ENCODE peak calls at places on chromosomes 11 and 22, in nine cellular contexts. S is DND-41, G is uterus, C is AG04450, R is mammary epithelial cell, O is cardiac fibroblast, K is transverse colon, A is NB4, U is IMR-90. L is an unnamed sample.

GRCh38 chr22:50621491-50621880 is 6.5 kb downstream of the ARSA start:
- DNase-seq in S (peak), G (no peak), C (no peak), R (peak), O (no peak), K (peak), A (peak), U (no peak), L (no peak)

GRCh38 chr11:43709689-43710088 is 29.2 kb downstream of the HSD17B12 start:
- DNase-seq in S (no peak), G (no peak), C (no peak), R (no peak), O (no peak), K (no peak), A (no peak), U (no peak), L (no peak)

GRCh38 chr11:19368726-19369364 is 128.1 kb upstream of the E2F8 start:
- DNase-seq in S (no peak), G (no peak), C (no peak), R (no peak), O (peak), K (no peak), A (peak), U (no peak), L (peak)

GRCh38 chr11:27263046-27263445 is 100.0 kb downstream of the CCDC34 start:
- DNase-seq in S (no peak), G (no peak), C (no peak), R (no peak), O (no peak), K (no peak), A (no peak), U (no peak), L (no peak)

GRCh38 chr11:120306519-120307242 is 18.4 kb upstream of the TLCD5 start:
- DNase-seq in S (no peak), G (no peak), C (peak), R (peak), O (peak), K (peak), A (peak), U (peak), L (peak)

GRCh38 chr11:16738949-16739262 is 459 bp downstream of the C11orf58 start:
- DNase-seq in S (no peak), G (no peak), C (no peak), R (no peak), O (no peak), K (no peak), A (no peak), U (no peak), L (no peak)

GRCh38 chr11:63459586-63459985 is 31.4 kb downstream of the PLAAT5 start:
- DNase-seq in S (no peak), G (no peak), C (no peak), R (no peak), O (no peak), K (no peak), A (no peak), U (no peak), L (peak)

GRCh38 chr11:11789735-11790369 is 51.9 kb upstream of the USP47 start:
- DNase-seq in S (peak), G (no peak), C (no peak), R (no peak), O (peak), K (no peak), A (peak), U (peak), L (peak)

GRCh38 chr11:117385471-117385870 is 57.8 kb downstream of the CEP164 start:
- DNase-seq in S (no peak), G (no peak), C (no peak), R (no peak), O (no peak), K (no peak), A (no peak), U (no peak), L (no peak)

GRCh38 chr11:99548264-99548663 is 527.5 kb downstream of the CNTN5 start:
- DNase-seq in S (no peak), G (no peak), C (no peak), R (no peak), O (peak), K (no peak), A (peak), U (peak), L (no peak)

GRCh38 chr11:111718436-111719325 is 47.5 kb downstream of the PPP2R1B start:
- DNase-seq in S (no peak), G (no peak), C (no peak), R (peak), O (peak), K (peak), A (no peak), U (peak), L (peak)

GRCh38 chr22:50146440-50147228 is 23.9 kb upstream of the PANX2 start:
- DNase-seq in S (no peak), G (peak), C (peak), R (peak), O (peak), K (peak), A (peak), U (peak), L (peak)

GRCh38 chr11:94151903-94152677 is 23.4 kb downstream of the PANX1 start:
- DNase-seq in S (no peak), G (no peak), C (no peak), R (peak), O (peak), K (no peak), A (peak), U (peak), L (peak)

GRCh38 chr22:47836957-47837356 is 1074.5 kb downstream of the TBC1D22A start:
- DNase-seq in S (no peak), G (no peak), C (no peak), R (no peak), O (peak), K (no peak), A (no peak), U (no peak), L (no peak)

GRCh38 chr11:127805771-127806170 is 781.6 kb downstream of the ETS1 start:
- DNase-seq in S (no peak), G (no peak), C (no peak), R (no peak), O (no peak), K (no peak), A (no peak), U (no peak), L (no peak)

GRCh38 chr22:45888221-45889092 is 88.5 kb downstream of the WNT7B start:
- DNase-seq in S (no peak), G (no peak), C (no peak), R (no peak), O (no peak), K (no peak), A (no peak), U (no peak), L (no peak)

GRCh38 chr11:7600205-7600775 is 73.0 kb downstream of the CYB5R2 start:
- DNase-seq in S (no peak), G (no peak), C (peak), R (peak), O (peak), K (peak), A (peak), U (peak), L (no peak)

GRCh38 chr11:83493918-83494317 is 207.8 kb upstream of the CCDC90B start:
- DNase-seq in S (no peak), G (no peak), C (no peak), R (no peak), O (no peak), K (no peak), A (no peak), U (no peak), L (no peak)

GRCh38 chr11:69027704-69028372 is 14.8 kb upstream of the MRGPRF start:
- DNase-seq in S (no peak), G (no peak), C (no peak), R (no peak), O (no peak), K (no peak), A (peak), U (peak), L (no peak)

GRCh38 chr11:13019313-13019712 is 10.2 kb downstream of the RASSF10 start:
- DNase-seq in S (no peak), G (no peak), C (no peak), R (no peak), O (no peak), K (no peak), A (no peak), U (no peak), L (no peak)

GRCh38 chr22:47465809-47466208 is 703.4 kb downstream of the TBC1D22A start:
- DNase-seq in S (no peak), G (no peak), C (no peak), R (no peak), O (no peak), K (no peak), A (no peak), U (no peak), L (no peak)

GRCh38 chr22:24189249-24190158 is 8.2 kb downstream of the SUSD2 start:
- DNase-seq in S (peak), G (peak), C (peak), R (peak), O (peak), K (peak), A (peak), U (peak), L (peak)

GRCh38 chr22:47279337-47279736 is 516.9 kb downstream of the TBC1D22A start:
- DNase-seq in S (no peak), G (no peak), C (no peak), R (no peak), O (no peak), K (no peak), A (no peak), U (no peak), L (no peak)

GRCh38 chr11:31601635-31602282 is 92.2 kb downstream of the ELP4 start:
- DNase-seq in S (no peak), G (no peak), C (no peak), R (no peak), O (no peak), K (no peak), A (no peak), U (no peak), L (no peak)

GRCh38 chr22:26484360-26484706 is 656 bp downstream of the SRRD start:
- DNase-seq in S (no peak), G (no peak), C (no peak), R (no peak), O (no peak), K (no peak), A (no peak), U (peak), L (no peak)

GRCh38 chr11:102546923-102547471 is 16.4 kb upstream of the MMP7 start:
- DNase-seq in S (no peak), G (no peak), C (no peak), R (no peak), O (no peak), K (no peak), A (peak), U (no peak), L (no peak)

GRCh38 chr22:31526275-31526674 is 29.9 kb downstream of the SFI1 start:
- DNase-seq in S (no peak), G (no peak), C (no peak), R (no peak), O (no peak), K (no peak), A (no peak), U (no peak), L (no peak)

GRCh38 chr22:36765131-36765942 is 10.6 kb downstream of the IFT27 start:
- DNase-seq in S (no peak), G (no peak), C (no peak), R (no peak), O (no peak), K (no peak), A (no peak), U (no peak), L (no peak)

GRCh38 chr11:104803770-104804169 is 94.5 kb downstream of the CASP12 start:
- DNase-seq in S (no peak), G (no peak), C (no peak), R (no peak), O (no peak), K (no peak), A (peak), U (no peak), L (no peak)

GRCh38 chr11:125091877-125092664 is 19.4 kb downstream of the TMEM218 start:
- DNase-seq in S (no peak), G (no peak), C (no peak), R (no peak), O (no peak), K (no peak), A (no peak), U (no peak), L (no peak)

GRCh38 chr11:8810331-8811301 is 100.4 kb upstream of the AKIP1 start:
- DNase-seq in S (no peak), G (peak), C (peak), R (peak), O (peak), K (peak), A (no peak), U (peak), L (peak)

GRCh38 chr11:132644511-132644910 is 887.8 kb downstream of the OPCML start:
- DNase-seq in S (no peak), G (no peak), C (no peak), R (no peak), O (no peak), K (no peak), A (no peak), U (no peak), L (no peak)

GRCh38 chr11:73215191-73216134 is 2.6 kb upstream of the P2RY2 start:
- DNase-seq in S (no peak), G (no peak), C (no peak), R (no peak), O (no peak), K (no peak), A (peak), U (no peak), L (no peak)

GRCh38 chr11:35525501-35526175 is at the start of gene PAMR1:
- DNase-seq in S (peak), G (peak), C (peak), R (peak), O (peak), K (peak), A (no peak), U (peak), L (peak)

GRCh38 chr11:45774023-45774655 is 30.8 kb upstream of the SLC35C1 start:
- DNase-seq in S (no peak), G (no peak), C (no peak), R (no peak), O (no peak), K (no peak), A (no peak), U (no peak), L (no peak)

GRCh38 chr11:64882243-64882642 is 3.8 kb upstream of the EHD1 start:
- DNase-seq in S (no peak), G (no peak), C (no peak), R (no peak), O (no peak), K (no peak), A (no peak), U (no peak), L (no peak)

GRCh38 chr22:36238348-36239149 is 778 bp downstream of the APOL2 start:
- DNase-seq in S (peak), G (no peak), C (no peak), R (no peak), O (peak), K (peak), A (peak), U (no peak), L (no peak)

GRCh38 chr11:8947230-8947943 is 4.6 kb upstream of the ASCL3 start:
- DNase-seq in S (peak), G (no peak), C (no peak), R (no peak), O (no peak), K (no peak), A (no peak), U (peak), L (no peak)

GRCh38 chr11:128146926-128147605 is 440.3 kb downstream of the ETS1 start:
- DNase-seq in S (no peak), G (no peak), C (no peak), R (peak), O (peak), K (no peak), A (no peak), U (no peak), L (no peak)

GRCh38 chr11:66126808-66127555 is 56.9 kb downstream of the PACS1 start:
- DNase-seq in S (peak), G (peak), C (no peak), R (peak), O (peak), K (peak), A (peak), U (peak), L (peak)
- H3K4me3 ChIP-seq in S (no peak), G (no peak), C (no peak), R (no peak), O (no peak), K (no peak), A (no peak), U (no peak), L (no peak)

GRCh38 chr22:33057363-33057995 is 702 bp downstream of the SYN3 start:
- DNase-seq in S (no peak), G (no peak), C (no peak), R (no peak), O (no peak), K (no peak), A (no peak), U (no peak), L (no peak)
- TF ChIP-seq CTCF in S (no peak), G (no peak), C (no peak), R (no peak), O (no peak), K (no peak), A (no peak), U (no peak), L (no peak)

GRCh38 chr22:38841211-38841610 is 2.6 kb downstream of the NPTXR start:
- DNase-seq in S (no peak), G (no peak), C (no peak), R (no peak), O (no peak), K (no peak), A (no peak), U (no peak), L (no peak)

GRCh38 chr22:38843716-38844660 is at the start of gene NPTXR:
- DNase-seq in S (peak), G (peak), C (no peak), R (no peak), O (no peak), K (peak), A (peak), U (peak), L (no peak)

GRCh38 chr22:38843201-38843715 is 570 bp downstream of the NPTXR start:
- DNase-seq in S (peak), G (peak), C (peak), R (peak), O (peak), K (peak), A (peak), U (peak), L (peak)

GRCh38 chr22:38841635-38842034 is 2.2 kb downstream of the NPTXR start:
- DNase-seq in S (no peak), G (no peak), C (no peak), R (no peak), O (no peak), K (no peak), A (no peak), U (no peak), L (no peak)

GRCh38 chr22:38842512-38843200 is 1.2 kb downstream of the NPTXR start:
- DNase-seq in S (no peak), G (no peak), C (no peak), R (no peak), O (no peak), K (no peak), A (no peak), U (no peak), L (no peak)
- H3K4me3 ChIP-seq in S (no peak), G (peak), C (peak), R (no peak), O (peak), K (no peak), A (no peak), U (peak), L (no peak)

DNA sequence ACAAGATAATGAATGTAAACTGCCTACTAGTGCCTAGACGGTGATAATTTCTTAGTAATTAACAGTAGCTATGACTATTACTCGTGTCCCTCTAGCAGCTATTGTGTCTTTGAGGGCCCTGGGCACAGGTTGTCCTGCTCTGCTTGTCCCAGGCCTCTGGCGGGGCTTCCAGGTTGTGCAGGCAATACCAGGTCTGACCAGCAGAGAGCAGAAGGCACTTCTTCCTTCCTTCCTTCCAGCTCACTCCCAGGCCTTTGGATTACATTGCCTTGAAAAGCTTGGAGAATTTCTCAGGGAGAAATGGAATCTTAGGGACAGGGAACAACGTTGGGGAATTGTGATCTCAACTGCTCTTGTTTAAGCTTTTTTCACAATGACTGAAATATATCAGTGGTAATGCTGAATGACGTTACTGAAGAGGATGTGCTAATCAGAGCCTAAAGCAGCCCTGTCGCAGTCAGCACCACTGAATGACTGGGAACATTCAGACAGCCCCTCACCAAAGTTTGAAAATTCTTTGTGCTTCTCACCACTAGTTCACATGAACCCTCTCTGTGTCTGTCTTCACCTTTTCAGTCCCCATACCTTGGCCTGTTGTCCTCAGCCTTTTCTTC is 8.4 kb upstream of the CCKBR start:
- DNase-seq in S (peak), G (peak), C (peak), R (peak), O (peak), K (peak), A (peak), U (peak), L (peak)
- TF ChIP-seq CTCF in S (peak), G (peak), C (peak), R (peak), O (peak), K (peak), A (peak), U (peak), L (peak)

GRCh38 chr11:78351979-78352731 is 65.5 kb downstream of the GAB2 start:
- DNase-seq in S (no peak), G (no peak), C (no peak), R (no peak), O (no peak), K (no peak), A (peak), U (no peak), L (peak)

GRCh38 chr11:78350101-78350645 is 67.4 kb downstream of the GAB2 start:
- DNase-seq in S (peak), G (peak), C (peak), R (no peak), O (peak), K (peak), A (peak), U (peak), L (peak)

GRCh38 chr11:78351193-78351592 is 66.4 kb downstream of the GAB2 start:
- DNase-seq in S (peak), G (no peak), C (no peak), R (no peak), O (no peak), K (no peak), A (peak), U (no peak), L (no peak)

GRCh38 chr11:78349614-78350013 is 68.0 kb downstream of the GAB2 start:
- DNase-seq in S (no peak), G (no peak), C (no peak), R (no peak), O (no peak), K (no peak), A (no peak), U (peak), L (no peak)

GRCh38 chr11:78350646-78351165 is 66.9 kb downstream of the GAB2 start:
- DNase-seq in S (peak), G (no peak), C (no peak), R (no peak), O (peak), K (no peak), A (peak), U (peak), L (peak)
- H3K4me3 ChIP-seq in S (peak), G (peak), C (peak), R (no peak), O (peak), K (no peak), A (peak), U (peak), L (no peak)

DNA sequence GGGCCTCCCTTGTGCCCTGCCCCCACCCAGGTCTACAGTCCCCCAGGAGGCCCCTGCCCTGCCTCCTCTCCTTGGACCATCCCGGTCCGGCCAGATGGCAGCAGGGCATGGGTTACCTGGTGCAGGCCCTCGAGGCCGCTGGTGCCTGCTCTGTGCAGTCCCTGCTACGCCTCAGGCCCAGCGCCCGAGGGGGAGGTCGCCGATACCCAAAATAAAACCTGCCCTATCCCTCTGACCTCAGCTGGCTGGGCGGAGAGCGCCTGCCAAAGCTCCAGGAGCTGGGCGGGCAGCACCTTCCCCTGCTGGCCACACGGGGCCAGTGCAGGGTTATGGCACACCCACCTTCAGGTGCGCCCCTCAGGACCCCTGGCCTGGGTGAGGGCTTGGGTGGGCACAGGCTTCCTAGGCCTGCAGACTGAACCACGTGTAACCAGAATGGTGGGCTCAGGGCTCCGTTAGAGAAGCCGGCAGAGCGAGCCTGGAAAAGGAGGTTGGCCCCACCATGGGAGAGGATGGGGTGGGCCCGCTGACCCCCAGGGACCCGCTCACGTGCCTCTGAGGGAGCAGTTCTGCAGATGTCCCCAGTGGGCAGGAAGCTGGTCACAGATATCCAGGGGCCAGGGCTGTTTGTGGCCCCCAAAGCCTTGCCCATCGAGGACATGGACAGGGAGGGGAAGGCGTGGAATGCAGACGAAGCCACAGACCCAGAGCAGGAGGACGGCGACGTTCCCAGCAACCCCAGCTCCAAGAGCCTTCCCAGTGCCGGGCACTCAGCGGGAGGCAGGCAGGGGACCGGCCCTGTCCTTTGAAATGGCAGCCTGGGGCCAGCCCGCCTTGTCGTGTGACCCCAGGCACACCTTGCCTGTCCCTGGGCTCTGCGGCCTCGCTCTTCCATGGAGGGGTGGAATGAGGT is 1.7 kb upstream of the TNNT3 start:
- DNase-seq in S (no peak), G (peak), C (no peak), R (no peak), O (no peak), K (no peak), A (no peak), U (no peak), L (no peak)
- TF ChIP-seq CTCF in S (peak), G (peak), C (peak), R (no peak), O (peak), K (peak), A (peak), U (no peak), L (peak)